ENCODE peak calls at places on chromosomes 11 and 22, in four cellular contexts. F is GM12878, V is HepG2, X is K562. Q is an unnamed sample.

GRCh38 chr11:73956876-73957653 is 6.2 kb downstream of the DNAJB13 start:
- DNase-seq in F (no peak), V (no peak), X (no peak), Q (no peak)

GRCh38 chr22:20949698-20950183 is 17.3 kb upstream of the AIFM3 start:
- DNase-seq in F (no peak), V (peak), X (no peak), Q (no peak)

GRCh38 chr11:31646206-31646605 is 136.6 kb downstream of the ELP4 start:
- DNase-seq in F (no peak), V (no peak), X (no peak), Q (no peak)

GRCh38 chr11:20360650-20361049 is 2.9 kb upstream of the HTATIP2 start:
- DNase-seq in F (peak), V (peak), X (no peak), Q (no peak)

GRCh38 chr22:30057375-30057774 is 22.9 kb upstream of the HORMAD2 start:
- DNase-seq in F (no peak), V (no peak), X (no peak), Q (no peak)

GRCh38 chr11:130710022-130710421 is 206.3 kb downstream of the SNX19 start:
- DNase-seq in F (no peak), V (no peak), X (no peak), Q (no peak)

GRCh38 chr11:43779306-43779705 is 98.8 kb downstream of the HSD17B12 start:
- DNase-seq in F (no peak), V (no peak), X (no peak), Q (no peak)

GRCh38 chr11:64916040-64916847 is 765 bp downstream of the ATG2A start:
- DNase-seq in F (no peak), V (peak), X (peak), Q (peak)

GRCh38 chr11:9688716-9689511 is 25.0 kb downstream of the SWAP70 start:
- DNase-seq in F (peak), V (no peak), X (no peak), Q (peak)

GRCh38 chr11:71948314-71949027 is 19.6 kb downstream of the RNF121 start:
- DNase-seq in F (no peak), V (peak), X (peak), Q (no peak)

GRCh38 chr11:124754309-124754708 is 2.3 kb upstream of the VSIG2 start:
- DNase-seq in F (no peak), V (no peak), X (no peak), Q (peak)

DNA sequence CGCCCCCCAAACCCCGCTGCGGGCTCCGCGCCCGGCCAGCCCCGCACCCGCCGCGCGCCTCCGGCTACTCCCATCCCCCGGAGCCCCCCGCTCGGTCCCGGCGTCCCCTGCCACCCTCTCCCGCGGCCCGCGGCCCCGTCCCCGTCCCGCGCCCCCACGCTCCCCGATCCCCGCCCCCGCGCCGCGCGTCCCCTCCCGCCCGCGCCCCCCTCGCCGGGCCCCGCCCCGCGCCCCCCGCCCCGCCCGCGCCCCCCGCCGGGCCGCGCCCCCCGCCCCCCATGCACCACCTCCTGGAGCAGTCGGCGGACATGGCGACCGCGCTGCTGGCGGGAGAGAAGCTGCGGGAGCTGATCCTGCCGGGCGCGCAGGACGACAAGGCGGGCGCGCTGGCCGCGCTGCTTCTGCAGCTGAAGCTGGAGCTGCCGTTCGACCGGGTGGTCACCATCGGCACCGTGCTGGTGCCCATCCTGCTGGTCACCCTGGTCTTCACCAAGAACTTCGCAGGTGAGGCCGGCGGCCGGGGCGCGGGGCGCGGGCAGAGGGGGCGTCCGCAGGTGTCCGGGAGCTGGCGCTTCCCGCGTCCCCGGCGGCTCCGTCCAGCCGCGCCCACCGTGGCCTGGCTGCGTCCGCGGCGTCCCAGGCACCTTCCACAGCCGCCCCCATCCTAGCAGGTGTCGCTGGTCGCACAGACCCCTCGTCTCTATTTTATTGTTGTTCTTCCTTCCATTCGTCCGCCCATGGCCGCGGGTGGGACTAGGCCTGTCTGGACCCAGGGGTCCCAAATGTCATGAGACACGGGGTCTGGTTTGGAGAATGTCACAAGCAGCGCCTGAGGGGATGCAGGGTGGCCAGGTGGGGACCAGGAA is at the start of gene PANX2:
- DNase-seq in F (no peak), V (no peak), X (no peak), Q (peak)
- TF ChIP-seq NFIC in F (no peak), V (no peak), X (no peak), Q (no peak)

DNA sequence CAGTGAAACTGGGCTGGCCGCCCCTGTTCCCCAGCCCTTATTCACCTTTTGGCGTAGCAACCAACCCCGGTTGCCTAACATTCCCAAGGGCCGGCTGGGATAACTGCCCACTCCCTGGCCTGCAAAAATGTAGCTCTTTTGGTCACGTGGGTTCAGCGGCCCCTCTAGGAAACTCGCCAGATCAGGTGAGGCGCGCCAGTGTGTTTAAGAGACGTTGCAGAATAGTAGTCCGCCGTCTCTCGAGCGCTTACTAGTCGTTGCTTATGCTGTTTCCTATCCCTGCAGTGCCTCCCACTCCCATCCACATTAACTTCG is 592 bp downstream of the CEP57 start:
- DNase-seq in F (peak), V (peak), X (peak), Q (peak)
- TF ChIP-seq NFIC in F (no peak), V (no peak), X (no peak), Q (no peak)

GRCh38 chr22:40220316-40221054 is 42.8 kb downstream of the TNRC6B start:
- DNase-seq in F (no peak), V (no peak), X (no peak), Q (no peak)
- TF ChIP-seq NFIC in F (no peak), V (no peak), X (no peak), Q (no peak)

DNA sequence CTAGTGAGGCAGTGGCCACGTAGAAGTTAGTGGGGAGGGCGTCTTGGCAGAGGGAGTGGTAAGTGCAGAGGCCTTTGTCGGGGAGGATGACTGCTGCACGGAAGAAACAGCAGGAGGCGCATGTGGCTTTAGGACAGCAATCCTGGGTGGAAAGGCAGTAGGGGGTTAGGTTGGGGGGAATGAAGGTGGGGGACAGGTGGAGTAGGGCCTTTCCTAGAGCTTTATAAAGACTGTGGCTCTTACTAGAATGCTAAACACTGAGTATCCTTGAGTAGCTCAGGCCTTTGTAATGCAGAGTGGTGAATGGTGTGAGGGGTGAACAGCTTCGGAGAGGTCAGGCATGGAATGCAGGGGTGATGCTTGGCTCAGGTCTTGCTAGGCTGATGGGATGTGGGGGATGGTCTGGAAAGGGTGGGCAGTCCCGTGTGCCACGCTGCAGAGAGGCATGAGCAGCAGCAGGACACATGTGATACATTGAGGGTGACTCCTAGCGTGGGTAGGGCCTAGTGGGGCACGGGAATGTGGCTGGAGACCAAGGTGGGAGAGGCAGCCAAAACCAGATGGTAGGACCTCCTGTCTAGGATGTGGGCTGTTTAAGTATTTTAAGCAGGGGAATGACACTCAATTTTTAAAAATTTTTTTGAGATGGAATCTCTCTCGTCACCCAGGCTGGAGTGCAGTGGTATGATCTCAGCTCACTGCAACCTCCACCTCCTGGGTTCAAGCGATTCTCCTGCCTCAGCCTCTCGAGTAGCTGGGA is 19.2 kb downstream of the AP2A2 start:
- DNase-seq in F (no peak), V (no peak), X (no peak), Q (no peak)
- TF ChIP-seq NFIC in F (no peak), V (no peak), X (no peak), Q (no peak)

GRCh38 chr11:37597776-37598175 is 999.7 kb upstream of the RAG2 start:
- DNase-seq in F (no peak), V (no peak), X (no peak), Q (no peak)
- TF ChIP-seq NFIC in F (no peak), V (no peak), X (no peak), Q (no peak)

DNA sequence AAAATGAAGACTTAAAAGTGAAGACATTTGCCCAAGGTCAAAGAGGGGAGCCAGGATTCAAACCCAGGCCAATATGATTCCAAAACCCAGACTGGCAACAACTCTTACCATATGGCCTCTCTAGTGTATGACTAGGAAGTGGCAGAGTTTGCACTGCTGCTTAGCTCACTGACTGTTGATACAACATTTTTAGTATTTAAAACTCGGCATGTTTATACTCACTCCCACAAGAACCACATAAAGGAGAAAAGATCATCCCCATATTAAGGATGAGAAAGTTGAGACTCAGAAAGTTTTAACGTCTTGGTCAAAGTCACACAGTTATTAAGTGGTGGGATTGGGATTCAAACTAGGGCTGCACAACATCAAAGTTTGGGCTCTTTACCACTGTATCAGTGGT is 81.7 kb downstream of the CCDC34 start:
- DNase-seq in F (no peak), V (no peak), X (no peak), Q (no peak)
- TF ChIP-seq NFIC in F (no peak), V (no peak), X (no peak), Q (no peak)

GRCh38 chr11:34475656-34476055 is 36.9 kb downstream of the CAT start:
- DNase-seq in F (no peak), V (no peak), X (no peak), Q (no peak)
- TF ChIP-seq NFIC in F (no peak), V (no peak), X (no peak), Q (no peak)

Q was measured in SK-N-SH.